ENCODE peak calls at places on chromosomes 12 and 14, in six cellular contexts. O is type B pancreatic cell, T is pancreas, G is ELR, E is aorta, D is lower lobe of right lung. W is an unnamed sample.

GRCh38 chr14:103121161-103121845 is 2.0 kb upstream of the TNFAIP2 start:
- DNase-seq in O (no peak), T (no peak), G (no peak), E (peak), D (peak), W (no peak)

GRCh38 chr14:105855893-105856675 is 329.7 kb downstream of the TMEM121 start:
- DNase-seq in O (peak), T (no peak), G (no peak), E (peak), D (no peak), W (no peak)

GRCh38 chr14:93785423-93785822 is 2.9 kb downstream of the PRIMA1 start:
- DNase-seq in O (no peak), T (no peak), G (no peak), E (no peak), D (no peak), W (no peak)

GRCh38 chr12:114408881-114409795 is 3.2 kb upstream of the TBX5 start:
- DNase-seq in O (no peak), T (no peak), G (peak), E (no peak), D (no peak), W (no peak)

GRCh38 chr12:60035835-60036234 is 440.0 kb downstream of the SLC16A7 start:
- DNase-seq in O (no peak), T (no peak), G (peak), E (no peak), D (no peak), W (no peak)

GRCh38 chr12:115926037-115926670 is 351.3 kb downstream of the MED13L start:
- DNase-seq in O (no peak), T (no peak), G (no peak), E (no peak), D (no peak), W (no peak)

GRCh38 chr12:77442633-77443032 is 377.3 kb upstream of the E2F7 start:
- DNase-seq in O (no peak), T (no peak), G (no peak), E (no peak), D (no peak), W (no peak)

GRCh38 chr12:56581418-56582145 is 48.5 kb downstream of the BAZ2A start:
- DNase-seq in O (no peak), T (no peak), G (peak), E (no peak), D (no peak), W (no peak)

GRCh38 chr12:89568484-89568883 is 42.6 kb upstream of the POC1B start:
- DNase-seq in O (no peak), T (no peak), G (no peak), E (no peak), D (no peak), W (no peak)

GRCh38 chr14:75979071-75979571 is 2.7 kb downstream of the TGFB3 start:
- DNase-seq in O (no peak), T (peak), G (peak), E (no peak), D (no peak), W (no peak)

GRCh38 chr14:21924479-21924878 is 250.9 kb upstream of the OR4E1 start:
- DNase-seq in O (no peak), T (no peak), G (no peak), E (no peak), D (no peak), W (no peak)

GRCh38 chr12:120586216-120586615 is 5.0 kb upstream of the POP5 start:
- DNase-seq in O (no peak), T (no peak), G (no peak), E (no peak), D (no peak), W (no peak)

GRCh38 chr12:106147956-106148355 is 9.2 kb upstream of the NUAK1 start:
- DNase-seq in O (no peak), T (peak), G (no peak), E (peak), D (no peak), W (no peak)

GRCh38 chr12:47209014-47209413 is 129.3 kb upstream of the AMIGO2 start:
- DNase-seq in O (no peak), T (no peak), G (no peak), E (no peak), D (no peak), W (no peak)

GRCh38 chr12:106924458-106924857 is 31.2 kb upstream of the TMEM263 start:
- DNase-seq in O (no peak), T (no peak), G (no peak), E (no peak), D (no peak), W (no peak)

GRCh38 chr12:108069766-108070165 is 59.3 kb upstream of the WSCD2 start:
- DNase-seq in O (no peak), T (no peak), G (no peak), E (no peak), D (no peak), W (no peak)

GRCh38 chr12:3303410-3304136 is 187.4 kb upstream of the PRMT8 start:
- DNase-seq in O (no peak), T (no peak), G (peak), E (no peak), D (no peak), W (no peak)

GRCh38 chr14:89740241-89740640 is 214.3 kb downstream of the EFCAB11 start:
- DNase-seq in O (no peak), T (no peak), G (no peak), E (no peak), D (no peak), W (no peak)

GRCh38 chr12:67193705-67194104 is 75.5 kb upstream of the CAND1 start:
- DNase-seq in O (no peak), T (no peak), G (peak), E (no peak), D (no peak), W (no peak)

GRCh38 chr12:107450541-107450940 is 235.1 kb upstream of the PWP1 start:
- DNase-seq in O (no peak), T (no peak), G (no peak), E (no peak), D (no peak), W (no peak)

GRCh38 chr14:71650187-71650586 is 282.0 kb upstream of the RGS6 start:
- DNase-seq in O (no peak), T (no peak), G (peak), E (no peak), D (no peak), W (no peak)

GRCh38 chr12:124370851-124371250 is 76.0 kb downstream of the RFLNA start:
- DNase-seq in O (no peak), T (no peak), G (peak), E (no peak), D (no peak), W (no peak)

GRCh38 chr12:11769723-11770514 is 120.4 kb downstream of the ETV6 start:
- DNase-seq in O (no peak), T (no peak), G (no peak), E (no peak), D (no peak), W (no peak)

GRCh38 chr14:35416108-35416750 is 11.7 kb upstream of the NFKBIA start:
- DNase-seq in O (no peak), T (no peak), G (peak), E (no peak), D (no peak), W (no peak)

GRCh38 chr14:104774453-104775072 is 21.0 kb downstream of the AKT1 start:
- DNase-seq in O (no peak), T (no peak), G (no peak), E (no peak), D (peak), W (no peak)

GRCh38 chr14:49287004-49287403 is 299.2 kb downstream of the RPS29 start:
- DNase-seq in O (no peak), T (no peak), G (no peak), E (no peak), D (no peak), W (no peak)

GRCh38 chr12:62192486-62193250 is 67.5 kb upstream of the USP15 start:
- DNase-seq in O (no peak), T (peak), G (peak), E (peak), D (peak), W (peak)

GRCh38 chr14:95470942-95471499 is 45.4 kb downstream of the SYNE3 start:
- DNase-seq in O (no peak), T (no peak), G (no peak), E (peak), D (no peak), W (no peak)

GRCh38 chr12:43758247-43758727 is 303 bp downstream of the PUS7L start:
- DNase-seq in O (no peak), T (no peak), G (peak), E (peak), D (no peak), W (no peak)

GRCh38 chr14:104770851-104771272 is 17.9 kb downstream of the SIVA1 start:
- DNase-seq in O (no peak), T (no peak), G (peak), E (no peak), D (no peak), W (no peak)

GRCh38 chr12:109972821-109973220 is 23.3 kb downstream of the GIT2 start:
- DNase-seq in O (no peak), T (no peak), G (no peak), E (no peak), D (no peak), W (no peak)

W was measured in GOT3.